ENCODE peak calls at places on chromosomes 6 and 20, in six cellular contexts. S is endothelial cell of umbilical vein, I is IMR-90, U is pancreas, Z is left ventricle myocardium inferior, L is tibial nerve. R is an unnamed sample.
A peak's percentile ranks its signal among the peaks of the same experiment; 100 is the strongest.

GRCh38 chr6:140271759-140272377 is 897.4 kb upstream of the CITED2 start:
- DNase-seq in Z (no peak), U (no peak), S (peak; percentile 73), I (no peak), L (no peak), R (no peak)

GRCh38 chr6:146358341-146359046 is 185.1 kb upstream of the RAB32 start:
- DNase-seq in L (no peak), I (no peak), Z (no peak), S (peak; percentile 48), U (no peak), R (no peak)

GRCh38 chr20:50837532-50838321 is 42.9 kb downstream of the BCAS4 start:
- DNase-seq in Z (peak; percentile 34), U (no peak), S (no peak), L (no peak), I (peak; percentile 83), R (no peak)

GRCh38 chr6:89411019-89411268 is 1.1 kb downstream of the RRAGD start:
- DNase-seq in U (peak; percentile 49), Z (no peak), S (no peak), I (no peak), L (no peak), R (no peak)

GRCh38 chr6:80608881-80609280 is 502.4 kb downstream of the BCKDHB start:
- DNase-seq in Z (no peak), L (no peak), I (peak; percentile 49), U (no peak), S (no peak), R (no peak)

GRCh38 chr6:134253681-134254080 is 64.2 kb downstream of the SGK1 start:
- DNase-seq in S (no peak), I (peak; percentile 13), U (peak; percentile 68), L (no peak), Z (no peak), R (no peak)

GRCh38 chr6:27668442-27669275 is 195.8 kb upstream of the ZNF184 start:
- DNase-seq in L (no peak), Z (no peak), I (peak; percentile 77), S (peak; percentile 44), U (no peak), R (no peak)

GRCh38 chr20:62500237-62500864 is 24.6 kb upstream of the GATA5 start:
- DNase-seq in L (peak; percentile 62), U (peak; percentile 65), I (peak; percentile 20), S (peak; percentile 42), Z (peak; percentile 81), R (peak; percentile 80)

GRCh38 chr20:34076952-34077351 is 35.1 kb downstream of the EIF2S2 start:
- DNase-seq in L (no peak), U (no peak), S (no peak), I (no peak), Z (no peak), R (no peak)

GRCh38 chr6:135181333-135182119 is 418 bp downstream of the MYB start:
- DNase-seq in Z (no peak), I (no peak), L (no peak), U (no peak), S (peak; percentile 43), R (no peak)

GRCh38 chr6:26216015-26216885 is 129.0 kb downstream of the HFE start:
- DNase-seq in I (peak; percentile 99), Z (no peak), U (no peak), L (no peak), S (peak; percentile 99), R (peak; percentile 70)

GRCh38 chr6:98118357-98119045 is 715.9 kb upstream of the POU3F2 start:
- DNase-seq in U (no peak), S (no peak), I (no peak), Z (no peak), L (no peak), R (no peak)

GRCh38 chr20:38277691-38278090 is 17.2 kb upstream of the KIAA1755 start:
- DNase-seq in L (no peak), I (no peak), Z (no peak), S (no peak), U (no peak), R (no peak)

GRCh38 chr6:158063736-158064135 is 82.1 kb downstream of the SYNJ2 start:
- DNase-seq in L (no peak), S (no peak), I (no peak), Z (peak; percentile 6), U (no peak), R (no peak)

GRCh38 chr6:29491574-29491973 is 3.8 kb upstream of the MAS1L start:
- DNase-seq in U (no peak), S (no peak), L (no peak), Z (no peak), I (no peak), R (no peak)

GRCh38 chr6:29493261-29493660 is 5.5 kb upstream of the MAS1L start:
- DNase-seq in U (no peak), L (no peak), Z (no peak), S (no peak), I (no peak), R (no peak)

GRCh38 chr6:29490552-29490951 is 2.8 kb upstream of the MAS1L start:
- DNase-seq in L (no peak), U (no peak), Z (no peak), I (no peak), S (no peak), R (no peak)

GRCh38 chr6:29490055-29490454 is 2.3 kb upstream of the MAS1L start:
- DNase-seq in Z (no peak), I (no peak), S (no peak), U (no peak), L (no peak), R (no peak)

DNA sequence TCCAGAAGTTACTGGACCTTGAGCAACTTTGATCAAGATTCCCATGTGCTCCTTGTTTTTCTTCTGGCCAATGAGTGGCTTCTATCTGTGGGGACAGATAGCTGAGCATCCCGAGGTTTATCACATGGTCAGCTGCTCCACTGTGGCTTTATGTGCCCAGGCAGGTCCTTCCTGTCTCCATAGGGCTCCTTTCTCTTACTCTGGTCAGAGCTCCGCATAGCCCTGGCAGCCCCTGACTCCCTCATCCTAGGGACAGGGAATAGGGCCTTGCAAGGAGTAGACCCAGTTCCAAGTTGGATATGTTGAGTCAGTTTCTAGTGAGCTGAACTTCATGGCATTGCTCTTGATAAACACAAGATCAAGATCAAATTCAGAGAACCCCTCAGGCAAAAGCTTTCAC is 6.4 kb upstream of the MAS1L start:
- DNase-seq in S (no peak), L (no peak), U (no peak), Z (no peak), I (no peak), R (no peak)
- H3K27me3 ChIP-seq in S (no peaks in the 10 kb centered on the region), L (no peaks in the 10 kb centered on the region), U (no peaks in the 10 kb centered on the region), Z (peaks cover 26% of the 10 kb centered on the region), I (no peaks in the 10 kb centered on the region), R (no peaks in the 10 kb centered on the region)

DNA sequence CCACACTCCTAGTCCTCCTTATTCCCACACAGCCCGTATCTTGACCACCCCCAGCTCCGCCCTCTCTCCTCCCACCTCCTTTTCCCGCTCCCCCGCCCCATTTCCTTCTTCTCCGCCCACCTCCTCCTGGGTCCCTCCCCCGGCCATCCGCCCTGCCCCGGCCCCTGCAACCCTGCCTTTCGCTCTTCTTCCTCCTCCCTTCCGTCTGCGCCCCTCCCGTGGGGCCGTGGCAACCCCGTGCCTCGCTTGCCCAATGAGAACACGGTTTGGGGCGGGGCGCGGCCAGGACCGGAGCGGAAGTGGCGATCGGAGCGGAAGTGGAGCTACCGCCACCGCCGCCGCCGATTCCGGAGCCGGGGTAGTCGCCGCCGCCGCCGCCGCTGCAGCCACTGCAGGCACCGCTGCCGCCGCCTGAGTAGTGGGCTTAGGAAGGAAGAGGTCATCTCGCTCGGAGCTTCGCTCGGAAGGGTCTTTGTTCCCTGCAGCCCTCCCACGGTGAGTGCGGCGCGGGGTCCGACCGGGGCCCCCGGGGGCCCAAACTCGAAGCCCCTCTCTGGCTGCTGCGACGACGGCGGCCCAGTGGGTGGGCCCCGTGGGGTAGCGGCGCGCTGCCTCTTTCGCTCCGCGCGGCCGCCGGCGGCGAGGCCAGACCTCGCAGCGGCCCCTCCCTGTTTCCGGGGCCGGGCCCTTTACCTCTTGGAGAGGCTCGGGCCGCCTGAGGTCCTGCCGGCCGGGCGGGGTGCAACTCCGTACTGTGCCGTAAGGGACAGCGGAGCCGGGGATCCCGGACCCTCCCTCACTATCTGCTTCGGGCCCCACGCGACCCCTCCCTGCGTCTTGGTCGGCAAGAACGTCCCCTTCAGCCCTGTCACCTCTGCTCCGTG is at the start of gene YWHAB:
- DNase-seq in U (peak; percentile 99), L (peak; percentile 98), Z (peak; percentile 99), S (peak; percentile 98), I (peak; percentile 95), R (peak; percentile 99)
- TF ChIP-seq CTCF in U (no peak), L (no peak), Z (peak; percentile 50), S (no peak), I (no peak), R (no peak)

GRCh38 chr6:166617359-166617758 is 9.7 kb downstream of the RPS6KA2 start:
- DNase-seq in U (no peak), Z (no peak), S (no peak), I (no peak), L (no peak), R (no peak)
- H3K27me3 ChIP-seq in U (no peaks in the 10 kb centered on the region), Z (no peaks in the 10 kb centered on the region), S (no peaks in the 10 kb centered on the region), I (no peaks in the 10 kb centered on the region), L (no peaks in the 10 kb centered on the region), R (no peaks in the 10 kb centered on the region)

DNA sequence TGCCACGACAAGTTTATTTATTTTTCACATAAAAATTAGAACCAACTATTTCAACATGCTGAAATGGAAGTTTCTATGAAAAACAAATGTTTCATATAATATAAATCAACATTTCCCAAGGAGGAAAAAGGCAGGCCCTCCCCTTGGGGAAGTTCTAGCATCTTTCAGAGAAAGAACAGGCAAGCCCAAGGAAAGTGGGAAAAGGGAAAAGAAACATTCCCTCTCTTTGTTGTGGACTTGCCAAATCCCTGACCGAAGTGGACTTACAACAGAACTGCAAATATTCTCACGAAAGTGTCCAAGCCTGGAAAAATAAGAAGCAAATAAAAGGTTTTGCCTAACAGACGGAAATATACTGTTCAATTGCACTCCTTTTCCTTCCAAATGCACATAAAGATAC is 214.4 kb downstream of the ATXN1 start:
- DNase-seq in S (no peak), U (no peak), I (no peak), L (no peak), Z (no peak), R (no peak)
- TF ChIP-seq CTCF in S (no peak), U (no peak), I (no peak), L (no peak), Z (no peak), R (no peak)